ENCODE peak calls at places on chromosome 5, in ten cellular contexts. M, W, V, D, R, N, H, Q, X and L are unnamed samples.

GRCh38 chr5:157213527-157214243 is 33.0 kb downstream of the ITK start:
- DNase-seq in N (no peak), H (no peak), R (no peak), V (no peak), X (no peak), D (no peak), W (no peak), M (no peak), Q (no peak), L (no peak)

GRCh38 chr5:103290846-103291245 is 32.3 kb downstream of the MACIR start:
- DNase-seq in X (no peak), W (no peak), Q (no peak), N (no peak), M (no peak), D (no peak), H (no peak), R (no peak), V (no peak), L (no peak)

GRCh38 chr5:108367679-108368334 is 14.1 kb downstream of the FBXL17 start:
- DNase-seq in W (no peak), R (no peak), M (no peak), D (no peak), H (no peak), Q (no peak), X (no peak), V (no peak), N (no peak), L (peak)

GRCh38 chr5:170861295-170861854 is 443 bp upstream of the RANBP17 start:
- DNase-seq in D (no peak), H (no peak), W (no peak), R (no peak), N (no peak), M (no peak), Q (no peak), V (no peak), X (no peak), L (peak)

GRCh38 chr5:79170661-79171060 is 59.1 kb downstream of the BHMT start:
- DNase-seq in W (no peak), R (no peak), X (no peak), D (no peak), H (no peak), V (no peak), N (no peak), M (no peak), Q (no peak), L (no peak)

GRCh38 chr5:54721951-54722654 is 204.5 kb downstream of the SNX18 start:
- DNase-seq in N (no peak), Q (no peak), V (no peak), X (no peak), D (no peak), W (no peak), R (no peak), H (no peak), M (no peak), L (no peak)

GRCh38 chr5:103808464-103809106 is 246.0 kb upstream of the NUDT12 start:
- DNase-seq in D (no peak), Q (peak), M (peak), V (no peak), N (no peak), H (no peak), X (no peak), W (peak), R (no peak), L (peak)

GRCh38 chr5:76675364-76675763 is 40.6 kb upstream of the F2R start:
- DNase-seq in V (no peak), M (no peak), X (no peak), Q (no peak), N (no peak), R (no peak), D (no peak), W (no peak), H (no peak), L (no peak)

GRCh38 chr5:136191304-136192014 is 1.5 kb downstream of the SMIM32 start:
- DNase-seq in N (no peak), W (no peak), M (peak), H (no peak), Q (no peak), X (peak), D (peak), V (no peak), R (no peak), L (peak)

GRCh38 chr5:113059232-113059805 is 82.7 kb downstream of the DCP2 start:
- DNase-seq in V (no peak), N (peak), R (peak), X (no peak), H (peak), Q (peak), M (peak), D (no peak), W (no peak), L (no peak)

GRCh38 chr5:43772601-43773031 is 169.6 kb downstream of the NNT start:
- DNase-seq in W (peak), Q (no peak), N (no peak), M (peak), R (no peak), D (no peak), H (no peak), V (no peak), X (no peak), L (peak)

GRCh38 chr5:38382898-38383297 is 124.5 kb downstream of the EGFLAM start:
- DNase-seq in M (peak), D (peak), H (peak), W (peak), X (peak), V (peak), Q (peak), N (peak), R (peak), L (peak)

GRCh38 chr5:60350794-60351193 is 349.2 kb downstream of the DEPDC1B start:
- DNase-seq in N (no peak), H (no peak), X (no peak), V (no peak), R (no peak), Q (no peak), M (no peak), D (no peak), W (no peak), L (no peak)

GRCh38 chr5:110329955-110330354 is 396.5 kb downstream of the TMEM232 start:
- DNase-seq in M (no peak), D (no peak), H (no peak), V (no peak), R (no peak), X (no peak), W (no peak), N (no peak), Q (no peak), L (no peak)

GRCh38 chr5:59407967-59408366 is 485.6 kb downstream of the PDE4D start:
- DNase-seq in N (no peak), Q (no peak), D (no peak), W (no peak), M (no peak), H (no peak), V (no peak), R (no peak), X (no peak), L (no peak)

GRCh38 chr5:12934722-12935121 is 1009.8 kb downstream of the DNAH5 start:
- DNase-seq in N (no peak), X (no peak), W (no peak), D (no peak), V (no peak), R (no peak), Q (no peak), M (peak), H (no peak), L (peak)

GRCh38 chr5:42825422-42826148 is 13.9 kb upstream of the SELENOP start:
- DNase-seq in D (no peak), N (no peak), V (no peak), M (no peak), X (no peak), R (no peak), Q (no peak), W (no peak), H (no peak), L (no peak)

GRCh38 chr5:109855056-109855455 is 165.3 kb downstream of the MAN2A1 start:
- DNase-seq in V (no peak), N (no peak), R (no peak), M (peak), D (no peak), H (no peak), X (no peak), Q (no peak), W (no peak), L (peak)

GRCh38 chr5:107736608-107737007 is 65.9 kb upstream of the EFNA5 start:
- DNase-seq in H (no peak), X (no peak), M (no peak), W (no peak), R (no peak), N (no peak), D (no peak), V (no peak), Q (no peak), L (no peak)

GRCh38 chr5:72468606-72469005 is 38.6 kb downstream of the ZNF366 start:
- DNase-seq in V (no peak), N (no peak), H (no peak), D (no peak), R (no peak), M (no peak), X (no peak), W (no peak), Q (no peak), L (no peak)

GRCh38 chr5:143061161-143061945 is 291.2 kb downstream of the ARHGAP26 start:
- DNase-seq in W (no peak), Q (no peak), M (peak), N (no peak), V (no peak), X (no peak), D (no peak), R (no peak), H (no peak), L (peak)

GRCh38 chr5:7529880-7530279 is 133.9 kb downstream of the ADCY2 start:
- DNase-seq in M (no peak), V (no peak), D (no peak), H (no peak), W (no peak), Q (no peak), N (no peak), X (no peak), R (no peak), L (no peak)

GRCh38 chr5:170719551-170719950 is 64.0 kb upstream of the GABRP start:
- DNase-seq in V (no peak), H (no peak), Q (no peak), W (no peak), D (no peak), N (no peak), R (no peak), X (no peak), M (no peak), L (no peak)

GRCh38 chr5:141402553-141403328 is at the start of gene PCDHGA9:
- DNase-seq in H (no peak), X (no peak), Q (no peak), V (no peak), R (no peak), D (no peak), N (no peak), M (peak), W (peak), L (peak)

GRCh38 chr5:124806026-124806856 is 59.8 kb upstream of the ZNF608 start:
- DNase-seq in V (peak), W (no peak), X (peak), N (peak), Q (peak), R (peak), M (peak), D (peak), H (peak), L (peak)

GRCh38 chr5:93674866-93675457 is 66.4 kb downstream of the POU5F2 start:
- DNase-seq in H (no peak), X (no peak), V (no peak), D (no peak), Q (no peak), M (no peak), N (no peak), W (no peak), R (no peak), L (no peak)

GRCh38 chr5:64789457-64789856 is 20.7 kb downstream of the CWC27 start:
- DNase-seq in D (no peak), V (no peak), Q (no peak), M (peak), R (no peak), W (no peak), X (no peak), H (no peak), N (no peak), L (peak)

GRCh38 chr5:31554552-31554951 is 22.5 kb downstream of the C5orf22 start:
- DNase-seq in R (no peak), H (no peak), V (no peak), X (no peak), N (no peak), Q (no peak), M (no peak), W (no peak), D (no peak), L (peak)

GRCh38 chr5:98705841-98706240 is 67.6 kb upstream of the RGMB start:
- DNase-seq in R (no peak), N (no peak), V (no peak), W (no peak), M (peak), H (no peak), Q (no peak), D (no peak), X (no peak), L (peak)

GRCh38 chr5:146441896-146442295 is 5.2 kb upstream of the TCERG1 start:
- DNase-seq in X (no peak), H (no peak), D (no peak), Q (no peak), R (no peak), W (no peak), M (peak), N (no peak), V (no peak), L (peak)

GRCh38 chr5:176529824-176530195 is 7.4 kb downstream of the RNF44 start:
- DNase-seq in X (no peak), W (no peak), R (no peak), N (no peak), H (no peak), V (no peak), M (no peak), Q (no peak), D (peak), L (no peak)

GRCh38 chr5:152676177-152676576 is 271.1 kb upstream of the NMUR2 start:
- DNase-seq in Q (no peak), M (no peak), W (no peak), H (no peak), N (no peak), D (no peak), V (no peak), X (no peak), R (no peak), L (no peak)

GRCh38 chr5:10229306-10230048 is 20.2 kb downstream of the ATPSCKMT start:
- DNase-seq in X (no peak), R (no peak), N (no peak), H (no peak), V (no peak), M (peak), Q (no peak), W (no peak), D (no peak), L (peak)

GRCh38 chr5:68285075-68285827 is 69.7 kb downstream of the PIK3R1 start:
- DNase-seq in V (no peak), X (no peak), M (no peak), N (no peak), W (no peak), H (no peak), R (no peak), Q (no peak), D (no peak), L (no peak)
- H3K4me3 ChIP-seq in V (no peak), X (no peak), M (no peak), N (no peak), W (no peak), H (no peak), R (no peak), Q (no peak), D (no peak), L (no peak)

DNA sequence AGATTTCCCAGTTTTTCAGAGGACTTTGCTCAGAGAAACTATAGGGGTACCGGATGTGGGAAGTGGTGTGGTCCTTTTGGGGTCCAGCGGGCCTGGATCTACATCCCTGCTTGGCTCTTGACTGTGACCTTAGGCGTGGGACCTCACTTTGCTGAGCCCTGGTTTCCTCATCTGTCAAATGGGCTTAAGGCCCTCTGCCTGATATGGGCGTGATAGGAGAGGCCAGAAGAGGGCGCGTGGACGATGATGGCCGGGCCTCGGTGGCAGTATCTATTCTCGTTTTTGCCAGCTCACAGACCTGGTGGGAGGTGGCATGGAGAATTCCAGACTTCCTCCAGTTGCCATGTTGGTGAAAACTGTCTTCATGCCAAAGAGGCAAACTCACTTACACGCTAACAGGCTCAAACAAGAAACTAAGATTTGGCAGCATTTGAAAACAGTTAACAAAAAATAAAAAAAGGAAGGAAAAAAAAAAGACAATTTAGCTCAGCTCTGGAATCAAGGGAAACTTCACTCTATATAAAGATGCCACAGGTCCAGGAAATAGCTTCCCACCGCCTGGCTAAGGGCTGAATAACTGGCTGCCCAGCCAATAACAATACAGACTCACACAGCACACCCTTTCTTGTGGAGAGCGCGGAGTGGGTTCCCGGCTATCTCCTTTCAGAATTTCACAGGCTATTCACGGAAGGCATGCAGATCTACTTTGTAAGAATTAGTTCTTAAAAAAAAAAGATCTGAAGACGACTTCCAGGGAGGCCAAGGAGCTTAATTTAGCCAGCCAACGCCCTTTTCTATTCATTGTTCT is 1.7 kb downstream of the SH3PXD2B start:
- DNase-seq in D (no peak), X (no peak), Q (no peak), N (no peak), H (no peak), W (peak), R (peak), M (peak), V (no peak), L (peak)
- TF ChIP-seq CTCF in D (no peak), X (no peak), Q (no peak), N (peak), H (no peak), W (peak), R (no peak), M (no peak), V (no peak), L (peak)

GRCh38 chr5:62312674-62313073 is 6.7 kb downstream of the KIF2A start:
- DNase-seq in M (no peak), H (no peak), X (no peak), R (no peak), W (no peak), Q (no peak), N (no peak), D (no peak), V (no peak), L (no peak)

GRCh38 chr5:62314431-62314830 is 8.4 kb downstream of the KIF2A start:
- DNase-seq in W (no peak), V (no peak), M (no peak), R (no peak), H (no peak), Q (no peak), D (no peak), N (no peak), X (no peak), L (no peak)

GRCh38 chr5:62315376-62316049 is 9.5 kb downstream of the KIF2A start:
- DNase-seq in X (no peak), V (no peak), M (no peak), Q (no peak), W (no peak), R (no peak), D (no peak), H (no peak), N (no peak), L (no peak)

GRCh38 chr5:62317810-62318209 is 11.8 kb downstream of the KIF2A start:
- DNase-seq in R (no peak), H (no peak), M (no peak), X (no peak), D (no peak), W (no peak), V (no peak), Q (no peak), N (no peak), L (no peak)

DNA sequence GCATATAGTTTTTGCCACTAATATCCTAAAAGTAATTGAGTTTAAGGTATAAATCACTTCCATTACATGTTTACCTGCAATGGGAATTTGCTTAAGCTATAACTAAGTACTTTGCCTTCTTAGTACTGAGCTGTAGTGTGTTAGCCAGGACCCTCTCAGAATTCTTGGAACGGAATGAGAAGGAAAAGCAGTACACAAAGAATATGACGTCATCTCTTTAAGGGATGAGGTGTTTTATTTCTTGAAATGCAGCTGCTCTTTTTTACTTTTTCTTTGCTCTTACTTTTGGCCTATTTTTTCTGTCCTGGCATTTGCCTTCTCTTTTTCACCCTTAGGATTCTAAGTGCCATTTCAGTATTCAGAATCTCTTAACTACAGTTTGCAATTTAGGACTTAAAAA is 10.1 kb downstream of the KIF2A start:
- DNase-seq in N (no peak), R (no peak), H (no peak), Q (no peak), D (no peak), M (no peak), W (no peak), X (no peak), V (no peak), L (no peak)
- H3K4me3 ChIP-seq in N (no peak), R (no peak), H (no peak), Q (no peak), D (no peak), M (no peak), W (no peak), X (no peak), V (no peak), L (no peak)

GRCh38 chr5:15995206-15996052 is 184.2 kb downstream of the MARCHF11 start:
- DNase-seq in D (no peak), N (no peak), W (no peak), M (peak), V (no peak), R (no peak), X (no peak), H (no peak), Q (no peak), L (peak)
- TF ChIP-seq CTCF in D (no peak), N (peak), W (no peak), M (peak), V (no peak), R (peak), X (peak), H (peak), Q (peak), L (peak)

GRCh38 chr5:138650999-138651766 is 76.0 kb upstream of the HSPA9 start:
- DNase-seq in V (no peak), H (no peak), M (no peak), X (no peak), D (no peak), W (no peak), Q (no peak), N (no peak), R (no peak), L (no peak)
- H3K4me3 ChIP-seq in V (no peak), H (no peak), M (no peak), X (no peak), D (no peak), W (no peak), Q (no peak), N (no peak), R (no peak), L (no peak)